ENCODE peak calls at places on chromosomes 5 and 9, in six cellular contexts. D is A549, T is A673, U is cardiac muscle cell, A is breast epithelium, I is colonic mucosa. S is an unnamed sample.

GRCh38 chr9:77556396-77556795 is 91.7 kb downstream of the GNA14 start:
- DNase-seq in T (no peak), A (no peak), D (no peak), I (no peak), U (no peak), S (no peak)

GRCh38 chr9:72946821-72947220 is 6.0 kb downstream of the ALDH1A1 start:
- DNase-seq in T (no peak), I (no peak), U (no peak), D (peak), A (no peak), S (no peak)

GRCh38 chr5:109412981-109413402 is 3.2 kb upstream of the PJA2 start:
- DNase-seq in I (no peak), U (no peak), A (no peak), D (no peak), T (no peak), S (no peak)

GRCh38 chr9:135516132-135516860 is 4.9 kb upstream of the LCN1 start:
- DNase-seq in D (no peak), I (no peak), U (no peak), T (peak), A (no peak), S (no peak)

GRCh38 chr9:88388203-88388885 is at the start of gene SPIN1:
- DNase-seq in D (peak), I (peak), A (peak), T (peak), U (peak), S (peak)

GRCh38 chr9:70475211-70475610 is 60.8 kb upstream of the KLF9 start:
- DNase-seq in A (no peak), U (no peak), T (no peak), D (no peak), I (no peak), S (no peak)

GRCh38 chr5:92800360-92800759 is 780.7 kb downstream of the NR2F1-AS1 start:
- DNase-seq in T (no peak), U (no peak), A (no peak), D (peak), I (no peak), S (no peak)

GRCh38 chr9:127159949-127160610 is 37.6 kb upstream of the ANGPTL2 start:
- DNase-seq in U (no peak), D (no peak), T (no peak), I (peak), A (peak), S (no peak)

GRCh38 chr5:123203105-123203794 is 114.2 kb downstream of the PRDM6 start:
- DNase-seq in T (no peak), I (no peak), A (no peak), D (no peak), U (no peak), S (no peak)

GRCh38 chr9:91978739-91979414 is 28.8 kb upstream of the ROR2 start:
- DNase-seq in D (peak), T (peak), I (no peak), A (no peak), U (peak), S (no peak)

GRCh38 chr5:121982500-121983261 is 20.9 kb downstream of the SRFBP1 start:
- DNase-seq in T (no peak), D (no peak), U (no peak), A (no peak), I (no peak), S (no peak)

GRCh38 chr5:73296772-73297171 is 123.8 kb downstream of the TMEM174 start:
- DNase-seq in A (no peak), U (no peak), I (no peak), D (no peak), T (no peak), S (no peak)

GRCh38 chr9:38318755-38319495 is 73.6 kb upstream of the ALDH1B1 start:
- DNase-seq in U (peak), I (no peak), T (no peak), D (peak), A (no peak), S (no peak)

GRCh38 chr5:176737746-176738699 is 72.3 kb upstream of the UNC5A start:
- DNase-seq in I (peak), T (no peak), D (no peak), U (no peak), A (peak), S (no peak)

GRCh38 chr5:56851258-56851941 is 36.1 kb downstream of the MAP3K1 start:
- DNase-seq in I (no peak), A (no peak), U (no peak), T (no peak), D (no peak), S (no peak)

GRCh38 chr5:14465086-14465485 is 116.5 kb upstream of the OTULINL start:
- DNase-seq in A (no peak), U (no peak), D (no peak), I (no peak), T (no peak), S (no peak)

GRCh38 chr5:151557951-151558350 is 33.2 kb downstream of the FAT2 start:
- DNase-seq in D (no peak), A (no peak), I (no peak), U (no peak), T (no peak), S (no peak)

GRCh38 chr5:37735649-37736347 is 104.0 kb downstream of the GDNF start:
- DNase-seq in T (peak), D (no peak), A (no peak), I (no peak), U (no peak), S (no peak)

GRCh38 chr5:139446956-139447779 is 7.8 kb upstream of the DNAJC18 start:
- DNase-seq in U (no peak), T (no peak), D (no peak), I (no peak), A (no peak), S (no peak)

DNA sequence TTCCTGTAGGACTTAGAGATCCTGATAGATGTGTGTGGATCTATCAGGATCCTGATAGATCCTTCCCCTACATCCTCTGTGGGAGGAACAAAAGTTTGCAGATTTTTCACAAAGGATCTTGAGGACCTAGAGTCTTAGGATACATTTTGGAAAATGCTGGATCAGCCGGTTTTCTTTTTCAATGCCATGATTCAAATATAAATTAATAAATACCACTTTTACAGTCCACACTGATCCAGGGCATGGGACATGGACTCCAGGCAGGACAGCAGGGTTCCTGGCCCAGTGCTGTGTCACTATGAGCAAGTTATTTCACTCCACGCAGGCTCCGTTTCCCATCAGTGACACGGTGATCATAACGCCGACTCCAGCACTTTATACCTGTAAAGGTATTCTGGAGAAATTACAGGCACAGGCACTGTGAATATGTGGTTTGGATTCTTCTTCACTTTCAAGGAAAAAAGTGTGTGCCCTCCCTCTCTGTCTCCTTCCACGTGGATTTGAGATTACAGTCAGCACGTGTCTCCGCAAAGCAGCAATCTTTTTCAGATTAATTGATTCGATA is 40.7 kb downstream of the C5orf15 start:
- DNase-seq in A (no peak), I (no peak), U (no peak), D (no peak), T (no peak), S (no peak)
- TF ChIP-seq CTCF in A (no peak), I (no peak), U (no peak), D (no peak), T (no peak), S (no peak)

GRCh38 chr9:33447404-33448158 is at the start of gene AQP3:
- DNase-seq in D (peak), A (peak), U (peak), T (peak), I (peak), S (peak)

GRCh38 chr9:33446507-33447403 is 638 bp downstream of the AQP3 start:
- DNase-seq in A (no peak), T (peak), I (peak), D (peak), U (no peak), S (peak)

GRCh38 chr9:33443504-33444154 is 3.8 kb downstream of the AQP3 start:
- DNase-seq in A (no peak), T (no peak), D (no peak), U (no peak), I (no peak), S (no peak)

GRCh38 chr9:33445941-33446506 is 1.4 kb downstream of the AQP3 start:
- DNase-seq in I (no peak), D (no peak), U (no peak), T (no peak), A (no peak), S (peak)

GRCh38 chr9:33445389-33445881 is 2.0 kb downstream of the AQP3 start:
- DNase-seq in T (no peak), A (peak), I (peak), U (no peak), D (no peak), S (peak)
- H3K27ac ChIP-seq in T (no peak), A (peak), I (no peak), U (no peak), D (peak), S (peak)

DNA sequence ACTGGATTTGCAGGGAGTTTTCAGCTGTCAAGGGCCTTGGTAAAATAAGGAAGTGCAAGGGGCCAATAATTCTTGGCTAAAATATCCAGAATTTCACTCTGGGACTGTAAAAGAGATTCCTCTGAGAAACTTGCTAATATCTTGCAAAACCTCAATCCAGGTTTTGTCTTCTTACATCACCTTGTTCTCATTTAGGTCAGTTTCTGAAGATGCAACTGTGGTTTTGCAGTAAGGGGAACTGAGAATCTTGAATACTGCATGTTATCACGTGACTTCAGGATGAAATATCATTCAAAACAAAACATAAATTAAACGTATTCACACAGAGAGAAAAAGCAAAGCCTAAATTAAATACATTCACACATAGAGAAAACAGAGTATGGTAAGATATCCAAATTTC is 35.0 kb upstream of the RIC1 start:
- DNase-seq in D (no peak), U (no peak), A (no peak), T (no peak), I (no peak), S (no peak)
- H3K4me3 ChIP-seq in D (no peak), U (no peak), A (no peak), T (no peak), I (no peak), S (no peak)

GRCh38 chr9:21967169-21967568 is 27.0 kb downstream of the CDKN2A start:
- DNase-seq in I (no peak), U (no peak), T (no peak), D (no peak), A (no peak), S (no peak)

GRCh38 chr9:21967707-21968106 is 26.5 kb downstream of the CDKN2A start:
- DNase-seq in T (no peak), A (no peak), D (no peak), U (no peak), I (no peak), S (no peak)

GRCh38 chr9:21966140-21966851 is 27.9 kb downstream of the CDKN2A start:
- DNase-seq in I (no peak), U (no peak), T (no peak), D (no peak), A (no peak), S (no peak)

GRCh38 chr9:21964925-21965385 is 29.2 kb downstream of the CDKN2A start:
- DNase-seq in T (no peak), A (no peak), D (no peak), I (peak), U (no peak), S (peak)

DNA sequence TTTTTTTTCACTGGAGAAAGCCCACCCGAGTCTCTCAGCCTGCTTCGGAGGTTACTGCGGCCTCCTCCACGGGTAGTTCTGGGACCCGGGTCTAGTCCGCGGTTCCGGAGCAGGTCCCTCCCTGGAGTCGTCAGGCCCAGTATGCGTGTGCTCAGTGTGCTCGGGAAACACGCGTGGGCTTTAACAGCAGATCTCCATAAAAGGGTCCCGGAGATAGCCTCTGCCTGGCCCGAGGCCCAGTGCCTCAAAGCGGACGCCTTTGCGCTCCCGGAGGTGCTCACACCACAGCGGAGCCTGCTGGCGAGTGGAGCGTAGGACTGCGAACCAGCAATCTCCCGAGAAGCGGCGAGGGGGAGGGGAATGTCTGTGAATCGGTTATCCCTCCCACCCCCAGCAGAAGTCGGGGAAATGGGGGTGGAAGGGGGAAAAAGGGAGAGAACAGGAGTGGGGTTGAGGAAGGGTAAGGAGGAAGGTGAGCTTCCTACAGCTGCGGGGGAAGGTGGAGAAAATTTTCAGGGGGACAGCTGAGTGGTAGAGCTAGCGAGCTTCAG is 28.7 kb downstream of the CDKN2A start:
- DNase-seq in T (no peak), U (peak), I (peak), D (no peak), A (no peak), S (peak)
- TF ChIP-seq CTCF in T (no peak), U (peak), I (peak), D (no peak), A (no peak), S (no peak)

GRCh38 chr5:157575096-157575872 is at the start of gene ADAM19:
- DNase-seq in T (peak), A (no peak), U (peak), I (no peak), D (peak), S (no peak)

GRCh38 chr5:157578079-157578780 is 2.7 kb upstream of the ADAM19 start:
- DNase-seq in I (no peak), T (no peak), D (no peak), U (no peak), A (no peak), S (no peak)

GRCh38 chr5:157581870-157582269 is 6.3 kb upstream of the ADAM19 start:
- DNase-seq in T (no peak), D (no peak), I (no peak), A (no peak), U (peak), S (no peak)

GRCh38 chr5:157574456-157575095 is 999 bp downstream of the ADAM19 start:
- DNase-seq in T (no peak), U (no peak), D (no peak), A (no peak), I (peak), S (no peak)

DNA sequence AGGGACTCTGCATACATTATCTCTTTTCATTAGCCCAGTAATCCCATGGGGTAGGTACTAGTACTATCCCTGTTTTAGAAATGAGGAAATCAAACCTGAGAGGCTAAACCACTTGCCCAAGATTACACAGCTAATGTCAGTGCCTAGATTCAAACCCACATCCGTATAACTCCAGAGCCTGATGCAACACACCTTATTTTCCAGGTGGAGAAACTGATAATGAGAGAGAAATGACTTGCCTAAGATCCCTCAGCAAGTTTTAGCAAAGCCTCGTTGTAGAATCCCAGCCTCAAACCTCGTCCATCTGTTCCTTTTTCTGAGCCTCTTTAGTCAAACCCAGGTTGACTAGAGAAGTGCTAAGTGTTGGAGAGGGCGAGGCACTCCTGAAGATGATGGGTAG is 1.1 kb upstream of the ADAM19 start:
- DNase-seq in T (no peak), I (no peak), D (no peak), A (no peak), U (no peak), S (no peak)
- H3K27ac ChIP-seq in T (no peak), I (no peak), D (peak), A (no peak), U (no peak), S (no peak)

GRCh38 chr5:95859327-95860060 is 37.0 kb upstream of the GLRX start:
- DNase-seq in T (no peak), D (peak), I (no peak), A (no peak), U (no peak), S (no peak)
- H3K4me3 ChIP-seq in T (no peak), D (peak), I (no peak), A (peak), U (peak), S (no peak)

GRCh38 chr9:105858284-105858683 is 163.9 kb downstream of the TMEM38B start:
- DNase-seq in D (no peak), U (no peak), T (no peak), A (no peak), I (no peak), S (no peak)

GRCh38 chr9:105856020-105856419 is 161.7 kb downstream of the TMEM38B start:
- DNase-seq in T (no peak), U (no peak), I (no peak), A (no peak), D (no peak), S (no peak)

GRCh38 chr9:105860526-105860925 is 166.2 kb downstream of the TMEM38B start:
- DNase-seq in I (no peak), T (no peak), A (no peak), D (no peak), U (no peak), S (no peak)

GRCh38 chr9:105859428-105860091 is 165.2 kb downstream of the TMEM38B start:
- DNase-seq in T (no peak), I (no peak), U (no peak), A (no peak), D (no peak), S (no peak)

GRCh38 chr9:105858877-105859276 is 164.5 kb downstream of the TMEM38B start:
- DNase-seq in A (no peak), D (no peak), U (no peak), T (no peak), I (no peak), S (no peak)
- TF ChIP-seq CTCF in A (no peak), D (no peak), U (no peak), T (no peak), I (no peak), S (no peak)

GRCh38 chr5:75710630-75711029 is 6.6 kb downstream of the POC5 start:
- DNase-seq in I (no peak), T (no peak), D (no peak), U (no peak), A (no peak), S (no peak)
- H3K27ac ChIP-seq in I (no peak), T (no peak), D (no peak), U (no peak), A (no peak), S (no peak)

DNA sequence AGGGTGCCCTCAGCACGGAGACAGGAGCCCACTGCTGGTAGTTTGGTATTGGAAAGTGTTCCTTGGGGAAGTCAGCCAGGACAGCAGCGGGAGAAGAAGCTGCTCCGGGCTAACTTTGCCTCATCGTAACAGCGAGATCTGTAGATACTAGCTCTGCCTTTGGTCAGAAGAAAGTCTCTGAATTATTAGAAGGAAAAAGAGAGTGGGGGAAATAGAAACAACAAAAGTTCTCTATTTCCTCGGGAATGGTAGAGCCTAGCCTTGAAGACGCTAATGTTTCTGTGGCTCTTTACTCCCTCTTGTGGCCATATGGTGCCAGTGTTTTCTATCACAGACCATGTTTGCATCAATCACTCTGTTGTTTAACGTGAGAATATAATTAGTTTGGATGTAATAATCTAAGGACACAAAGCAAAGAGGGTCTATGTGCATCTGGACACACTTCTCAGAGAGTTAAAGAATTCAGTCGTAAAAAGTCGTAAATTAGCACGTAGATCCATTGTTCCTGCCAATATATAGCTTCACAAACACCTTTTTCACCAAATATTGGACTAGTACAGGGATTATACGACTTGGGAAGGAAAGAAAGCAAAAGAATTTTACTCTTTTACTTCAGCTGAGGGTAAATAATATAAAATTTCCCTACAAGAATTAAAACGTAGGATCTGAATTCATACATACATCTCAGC is 40.2 kb upstream of the HSD17B4 start:
- DNase-seq in I (peak), D (peak), A (no peak), T (peak), U (peak), S (peak)
- H3K4me3 ChIP-seq in I (peak), D (peak), A (peak), T (peak), U (peak), S (peak)

DNA sequence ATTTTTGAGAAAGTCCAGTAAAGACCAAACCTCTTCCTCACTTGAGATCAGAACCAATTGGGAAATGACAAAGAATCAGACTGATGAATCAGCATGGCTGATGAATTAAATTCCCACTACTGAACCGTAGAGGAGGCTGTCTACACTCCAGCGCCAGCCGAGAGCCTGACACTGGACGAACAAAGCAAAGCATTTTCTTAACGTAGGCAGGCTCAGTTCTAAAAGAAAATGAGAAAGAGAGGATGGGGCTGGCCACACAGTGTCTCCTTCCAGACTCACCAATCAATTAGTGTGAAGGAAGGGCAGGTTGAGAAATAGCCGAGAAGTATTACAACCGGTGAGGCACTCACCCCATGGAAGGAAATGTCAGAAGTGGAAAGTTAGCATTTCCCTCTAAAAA is 49.4 kb downstream of the ITGA1 start:
- DNase-seq in I (no peak), D (no peak), T (peak), A (no peak), U (no peak), S (no peak)
- TF ChIP-seq CTCF in I (no peak), D (no peak), T (peak), A (no peak), U (peak), S (no peak)